ENCODE peak calls at places on chromosomes 2 and 18, in eight cellular contexts. S is AG10803, G is K562, M is BJ, A is fibroblast of lung, R is A673, V is fibroblast of the aortic adventitia, Z is spleen. W is an unnamed sample.

GRCh38 chr18:46917808-46918600 is 602 bp downstream of the KATNAL2 start:
- DNase-seq in R (peak), A (peak), Z (no peak), V (peak), G (peak), S (peak), M (no peak), W (peak)

GRCh38 chr2:120949957-120950590 is 214.4 kb downstream of the GLI2 start:
- DNase-seq in Z (no peak), M (no peak), S (no peak), R (no peak), A (no peak), G (no peak), V (no peak), W (no peak)

GRCh38 chr2:127392133-127392827 is 4.5 kb upstream of the MAP3K2 start:
- DNase-seq in A (no peak), M (no peak), S (peak), R (no peak), G (peak), Z (no peak), V (peak), W (no peak)

GRCh38 chr2:71064754-71065621 is 3.5 kb upstream of the NAGK start:
- DNase-seq in G (no peak), M (no peak), Z (peak), R (no peak), S (peak), V (peak), A (peak), W (no peak)

GRCh38 chr18:34767601-34768027 is 57.5 kb downstream of the DTNA start:
- DNase-seq in V (peak), S (peak), A (peak), M (peak), Z (no peak), G (no peak), R (no peak), W (peak)

GRCh38 chr2:128775401-128776285 is 457.0 kb upstream of the HS6ST1 start:
- DNase-seq in Z (peak), R (no peak), V (no peak), G (no peak), S (no peak), A (no peak), M (no peak), W (no peak)

GRCh38 chr18:48827321-48828200 is 123.2 kb downstream of the SMAD7 start:
- DNase-seq in R (peak), A (peak), Z (peak), V (peak), S (peak), G (peak), M (peak), W (peak)

GRCh38 chr2:150974864-150975263 is 286.8 kb downstream of the RBM43 start:
- DNase-seq in M (no peak), S (no peak), R (no peak), Z (no peak), G (no peak), A (no peak), V (no peak), W (no peak)

GRCh38 chr18:42157420-42157819 is 202.4 kb downstream of the PIK3C3 start:
- DNase-seq in S (no peak), G (no peak), Z (no peak), V (peak), R (no peak), A (no peak), M (no peak), W (no peak)

GRCh38 chr18:50850307-50850706 is 28.6 kb upstream of the ME2 start:
- DNase-seq in Z (no peak), M (no peak), G (no peak), A (no peak), R (no peak), V (no peak), S (no peak), W (no peak)

GRCh38 chr2:16487686-16488085 is 177.9 kb downstream of the CYRIA start:
- DNase-seq in G (peak), V (peak), S (peak), R (peak), Z (no peak), A (peak), M (no peak), W (peak)

GRCh38 chr18:21134895-21135294 is 23.3 kb upstream of the ROCK1 start:
- DNase-seq in S (peak), R (peak), G (no peak), Z (no peak), A (peak), V (peak), M (no peak), W (peak)

GRCh38 chr2:183037281-183037659 is 987 bp downstream of the NCKAP1 start:
- DNase-seq in S (peak), G (peak), M (no peak), Z (no peak), V (peak), R (peak), A (peak), W (peak)

GRCh38 chr18:57921708-57922107 is 118.6 kb upstream of the ATP8B1 start:
- DNase-seq in R (no peak), V (no peak), Z (no peak), S (peak), A (peak), M (no peak), G (peak), W (peak)

GRCh38 chr2:192194065-192194865 is 468 bp downstream of the TMEFF2 start:
- DNase-seq in S (peak), V (peak), R (no peak), G (no peak), Z (peak), A (peak), M (no peak), W (no peak)

GRCh38 chr2:191014653-191015020 is 666 bp upstream of the STAT1 start:
- DNase-seq in G (no peak), V (no peak), M (no peak), Z (no peak), A (no peak), S (no peak), R (no peak), W (no peak)
- H3K4me3 ChIP-seq in G (peak), V (peak), M (peak), Z (peak), A (peak), S (peak), R (peak), W (peak)

GRCh38 chr2:133433455-133434451 is 134.5 kb downstream of the NCKAP5 start:
- DNase-seq in A (no peak), V (peak), M (no peak), R (no peak), G (no peak), Z (no peak), S (peak), W (peak)

GRCh38 chr2:133434962-133435668 is 133.1 kb downstream of the NCKAP5 start:
- DNase-seq in Z (no peak), A (no peak), V (peak), R (peak), G (no peak), M (no peak), S (peak), W (peak)

DNA sequence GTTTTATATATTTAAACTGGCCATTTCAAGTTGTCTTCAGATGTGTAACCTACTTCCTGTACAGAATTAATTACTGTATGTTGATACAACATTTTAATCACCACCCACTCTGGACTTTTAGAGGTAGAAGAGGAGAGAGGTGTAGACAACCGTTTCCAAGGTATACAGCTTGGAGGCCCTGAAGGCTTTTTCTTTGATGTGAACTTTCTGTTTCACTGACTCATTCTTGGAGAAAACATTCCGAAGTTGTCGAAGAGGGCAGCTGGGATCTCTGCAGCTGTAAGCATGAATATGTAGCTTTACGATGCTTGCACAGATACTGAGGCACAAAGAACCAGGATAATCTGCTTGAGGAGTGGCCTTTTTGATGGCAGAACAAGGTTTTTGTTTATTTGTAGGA is 137.0 kb downstream of the NCKAP5 start:
- DNase-seq in A (no peak), G (no peak), Z (no peak), V (no peak), S (no peak), R (no peak), M (no peak), W (no peak)
- TF ChIP-seq CTCF in A (no peak), G (no peak), Z (no peak), V (no peak), S (no peak), R (no peak), M (no peak), W (no peak)

GRCh38 chr2:109513749-109514588 is 99.8 kb downstream of the SEPTIN10 start:
- DNase-seq in V (peak), Z (no peak), M (peak), A (peak), G (no peak), R (no peak), S (peak), W (peak)
- H3K4me3 ChIP-seq in V (peak), Z (no peak), M (no peak), A (no peak), G (no peak), R (no peak), S (peak), W (no peak)

GRCh38 chr18:477565-477964 is 22.9 kb downstream of the COLEC12 start:
- DNase-seq in V (no peak), M (no peak), G (peak), Z (no peak), A (no peak), R (no peak), S (no peak), W (no peak)
- TF ChIP-seq CTCF in V (peak), M (no peak), G (peak), Z (no peak), A (no peak), R (peak), S (no peak), W (no peak)

GRCh38 chr18:13221821-13222220 is 3.3 kb downstream of the LDLRAD4 start:
- DNase-seq in A (peak), M (peak), G (no peak), R (peak), S (peak), Z (no peak), V (peak), W (no peak)
- H3K4me3 ChIP-seq in A (no peak), M (no peak), G (no peak), R (no peak), S (no peak), Z (no peak), V (no peak), W (no peak)

GRCh38 chr2:54455584-54456525 is at the start of gene SPTBN1:
- DNase-seq in M (peak), V (peak), G (peak), S (peak), Z (peak), R (peak), A (peak), W (peak)
- TF ChIP-seq CTCF in M (no peak), V (peak), G (no peak), S (no peak), Z (no peak), R (no peak), A (no peak), W (no peak)

DNA sequence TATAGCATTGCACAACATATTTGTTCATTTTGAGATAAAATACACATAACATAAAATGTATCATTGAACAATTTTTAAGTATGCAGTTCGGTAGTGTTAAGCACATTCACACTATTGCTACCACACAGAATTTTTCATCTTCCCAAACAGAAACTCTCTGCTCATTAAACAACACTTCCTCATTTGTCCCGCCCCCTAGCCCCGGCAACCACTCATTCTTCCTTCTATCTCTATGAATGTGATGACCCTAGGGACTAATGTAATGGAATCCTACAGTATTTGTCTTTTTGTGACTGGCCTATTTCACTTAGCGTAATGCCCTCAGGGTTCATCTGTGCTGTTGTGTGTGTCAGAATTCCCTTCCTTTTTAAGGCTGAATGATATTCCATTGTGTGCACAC is 95.4 kb downstream of the TSHZ1 start:
- DNase-seq in Z (no peak), G (no peak), M (no peak), S (no peak), V (no peak), R (no peak), A (no peak), W (no peak)
- H3K4me3 ChIP-seq in Z (no peak), G (no peak), M (no peak), S (no peak), V (no peak), R (no peak), A (no peak), W (no peak)

W was measured in fibroblast of pulmonary artery.